ENCODE peak calls at places on chromosomes 4 and X, in four cellular contexts. T is non-pigmented ciliary epithelial cell, U is HT1080, Z is T-cell. P is an unnamed sample.

GRCh38 chrX:109774706-109775105 is 41.6 kb upstream of the ACSL4 start:
- DNase-seq in Z (no peak), T (peak), U (peak), P (peak)

GRCh38 chr4:20444599-20445337 is 193.1 kb downstream of the SLIT2 start:
- DNase-seq in U (no peak), Z (no peak), T (no peak), P (no peak)

GRCh38 chr4:113026556-113026955 is 22.9 kb upstream of the ANK2 start:
- DNase-seq in U (peak), Z (no peak), T (peak), P (no peak)

GRCh38 chr4:90027565-90027964 is 99.6 kb upstream of the CCSER1 start:
- DNase-seq in Z (no peak), U (no peak), T (no peak), P (no peak)

GRCh38 chr4:1870328-1870577 is 940 bp upstream of the NSD2 start:
- DNase-seq in T (no peak), Z (peak), U (peak), P (peak)

GRCh38 chr4:100486496-100486895 is 31.3 kb downstream of the EMCN start:
- DNase-seq in U (no peak), T (no peak), Z (no peak), P (no peak)

GRCh38 chrX:106178826-106179225 is 10.7 kb downstream of the PWWP3B start:
- DNase-seq in U (no peak), T (no peak), Z (no peak), P (no peak)

GRCh38 chrX:2391869-2392606 is 108.7 kb downstream of the DHRSX start:
- DNase-seq in Z (no peak), T (peak), U (peak), P (no peak)

GRCh38 chrX:9988762-9989161 is 21.6 kb downstream of the CLDN34 start:
- DNase-seq in U (no peak), T (no peak), Z (no peak), P (no peak)

GRCh38 chr4:10442976-10443375 is 14.2 kb downstream of the ZNF518B start:
- DNase-seq in Z (no peak), U (peak), T (no peak), P (no peak)

GRCh38 chr4:71380721-71381120 is 41.9 kb downstream of the SLC4A4 start:
- DNase-seq in T (no peak), Z (no peak), U (peak), P (no peak)

GRCh38 chrX:137684591-137684990 is 118.7 kb downstream of the ZIC3 start:
- DNase-seq in T (no peak), Z (no peak), U (no peak), P (no peak)

GRCh38 chrX:119990995-119991787 is 47.6 kb upstream of the NKAP start:
- DNase-seq in U (no peak), T (no peak), Z (no peak), P (no peak)

GRCh38 chr4:76984127-76984526 is 34.6 kb downstream of the SEPTIN11 start:
- DNase-seq in Z (no peak), U (peak), T (no peak), P (peak)

GRCh38 chr4:25941441-25941840 is 27.4 kb downstream of the SMIM20 start:
- DNase-seq in Z (no peak), U (peak), T (no peak), P (no peak)

GRCh38 chr4:84319124-84319523 is 180.0 kb downstream of the NKX6-1 start:
- DNase-seq in Z (no peak), U (no peak), T (no peak), P (no peak)

GRCh38 chrX:100721328-100721727 is 10.6 kb downstream of the SYTL4 start:
- DNase-seq in Z (no peak), U (no peak), T (no peak), P (no peak)

GRCh38 chrX:10062352-10062751 is 94.4 kb upstream of the CLCN4 start:
- DNase-seq in Z (no peak), T (no peak), U (no peak), P (no peak)

GRCh38 chr4:72701987-72702819 is 133.2 kb upstream of the ADAMTS3 start:
- DNase-seq in T (peak), Z (no peak), U (peak), P (no peak)

GRCh38 chrX:117803463-117803862 is 313.1 kb downstream of the KLHL13 start:
- DNase-seq in T (no peak), U (no peak), Z (no peak), P (no peak)

GRCh38 chrX:9235722-9236121 is 201.8 kb upstream of the FAM9B start:
- DNase-seq in U (no peak), T (no peak), Z (no peak), P (no peak)

P was measured in T-helper 2 cell.